ENCODE peak calls at places on chromosomes 4 and X, in six cellular contexts. I is HepG2, A is HCT116, E is K562, K is H1, M is SK-N-SH. H is an unnamed sample.

GRCh38 chr4:128355301-128355700 is 67.7 kb upstream of the PGRMC2 start:
- DNase-seq in I (no peak), A (no peak), E (peak; percentile 40), K (no peak), M (peak; percentile 52), H (no peak)

GRCh38 chrX:97517763-97518162 is 634.1 kb downstream of the RPA4 start:
- DNase-seq in I (no peak), A (no peak), E (no peak), K (no peak), M (no peak), H (no peak)

GRCh38 chr4:106021737-106022410 is 126.6 kb downstream of the NPNT start:
- DNase-seq in I (no peak), A (no peak), E (no peak), K (no peak), M (no peak), H (no peak)

GRCh38 chrX:110142096-110142495 is 139.2 kb downstream of the TMEM164 start:
- DNase-seq in I (no peak), A (no peak), E (peak; percentile 18), K (no peak), M (no peak), H (no peak)

GRCh38 chrX:151830911-151831310 is 81.8 kb upstream of the MAGEA4 start:
- DNase-seq in I (no peak), A (no peak), E (no peak), K (no peak), M (no peak), H (peak; percentile 36)

GRCh38 chr4:72993876-72994275 is 75.6 kb downstream of the COX18 start:
- DNase-seq in I (no peak), A (no peak), E (no peak), K (no peak), M (no peak), H (no peak)

GRCh38 chr4:140156529-140157171 is 2.7 kb upstream of the MAML3 start:
- DNase-seq in I (no peak), A (no peak), E (no peak), K (no peak), M (no peak), H (no peak)

GRCh38 chr4:48949518-48950207 is 36.4 kb upstream of the CWH43 start:
- DNase-seq in I (no peak), A (no peak), E (no peak), K (no peak), M (no peak), H (no peak)

GRCh38 chrX:56764153-56764974 is 35.3 kb downstream of the NBDY start:
- DNase-seq in I (peak; percentile 48), A (peak; percentile 19), E (peak; percentile 38), K (no peak), M (peak; percentile 79), H (peak; percentile 44)
- TF ChIP-seq YY1 in I (peak; percentile 53), A (no peak), E (no peak), K (no peak), M (peak; percentile 88), H (no peak)

DNA sequence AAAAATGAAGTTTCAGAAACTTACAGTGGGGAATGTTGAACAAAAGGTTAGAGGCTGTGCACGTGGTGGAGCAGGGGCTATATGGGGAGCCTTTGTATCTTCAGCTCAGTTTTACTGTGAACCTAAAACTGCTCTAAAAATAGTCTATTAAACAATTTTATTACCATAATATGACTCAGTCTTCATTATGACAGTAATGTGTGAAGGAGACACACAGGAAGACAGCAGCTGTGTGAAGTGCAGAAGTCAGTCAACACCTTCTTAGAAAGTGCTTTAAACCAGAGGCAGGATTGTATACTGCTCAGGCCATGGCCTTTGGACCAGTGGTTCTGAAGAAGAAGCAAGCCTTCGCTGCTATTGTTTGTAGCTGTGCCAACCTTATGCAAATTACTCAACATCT is 89.7 kb downstream of the ARHGAP10 start:
- DNase-seq in I (no peak), A (no peak), E (no peak), K (no peak), M (no peak), H (no peak)
- H3K4me1 ChIP-seq in I (no peaks in the 10 kb centered on the region), A (peaks cover 37% of the 10 kb centered on the region), E (no peaks in the 10 kb centered on the region), K (no peaks in the 10 kb centered on the region), M (peaks cover 32% of the 10 kb centered on the region), H (no peaks in the 10 kb centered on the region)

GRCh38 chr4:31667701-31668100 is 947.5 kb downstream of the PCDH7 start:
- DNase-seq in I (no peak), A (no peak), E (no peak), K (no peak), M (no peak), H (no peak)
- TF ChIP-seq YY1 in I (no peak), A (no peak), E (no peak), K (no peak), M (no peak), H (no peak)

GRCh38 chr4:168884251-168885124 is 125.6 kb downstream of the CBR4 start:
- DNase-seq in I (no peak), A (no peak), E (no peak), K (no peak), M (no peak), H (no peak)

GRCh38 chr4:168880811-168881595 is 129.1 kb downstream of the CBR4 start:
- DNase-seq in I (peak; percentile 49), A (no peak), E (no peak), K (no peak), M (no peak), H (no peak)

GRCh38 chr4:168883513-168883912 is 126.5 kb downstream of the CBR4 start:
- DNase-seq in I (no peak), A (no peak), E (no peak), K (no peak), M (peak; percentile 38), H (no peak)

GRCh38 chr4:168881754-168882153 is 128.3 kb downstream of the CBR4 start:
- DNase-seq in I (no peak), A (no peak), E (no peak), K (no peak), M (no peak), H (no peak)

DNA sequence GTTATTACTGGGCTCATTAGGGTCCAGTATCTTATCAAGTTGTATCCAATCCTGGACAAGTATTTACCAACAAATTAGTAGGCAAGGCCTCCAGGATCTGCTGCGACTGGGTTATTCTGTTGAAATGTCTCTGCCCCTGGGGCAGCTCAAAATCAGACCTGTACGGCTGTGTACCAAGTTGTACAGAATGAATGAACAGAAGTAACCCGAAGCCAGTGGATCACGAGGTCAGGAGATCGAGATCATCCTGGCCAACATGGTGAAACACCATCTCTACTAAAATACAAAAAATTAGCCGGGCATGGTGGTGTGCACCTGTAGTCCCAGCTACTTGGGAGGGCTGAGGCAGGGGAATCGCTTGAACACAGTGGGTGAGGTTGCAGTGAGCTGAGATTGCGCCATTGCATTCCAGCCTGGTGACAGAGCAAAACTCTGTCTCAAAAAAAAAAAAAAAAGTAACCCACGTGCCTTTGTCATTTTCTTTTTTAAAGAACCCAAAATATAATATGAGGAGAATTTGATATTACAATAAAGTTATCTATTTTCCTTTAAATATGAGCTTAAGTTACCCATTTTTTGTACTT is 127.3 kb downstream of the CBR4 start:
- DNase-seq in I (peak; percentile 9), A (no peak), E (no peak), K (no peak), M (no peak), H (no peak)
- H3K4me1 ChIP-seq in I (peaks cover 25% of the 10 kb centered on the region), A (peaks cover 42% of the 10 kb centered on the region), E (peaks cover 3% of the 10 kb centered on the region), K (no peaks in the 10 kb centered on the region), M (peaks cover 5% of the 10 kb centered on the region), H (peaks cover 3% of the 10 kb centered on the region)

H was measured in NT2/D1.